ENCODE peak calls at places on chromosomes 6 and 20, in eight cellular contexts. W is NB4, J is GM20000, D is BJ, V is fibroblast of lung, F is neural crest cell, E is choroid plexus epithelial cell, T is WERI-Rb-1. R is an unnamed sample.

GRCh38 chr6:67292169-67292568 is 1342.9 kb upstream of the ADGRB3 start:
- DNase-seq in W (no peak), J (no peak), D (no peak), V (no peak), F (no peak), E (no peak), T (no peak), R (no peak)

GRCh38 chr6:1836690-1837089 is 227.0 kb downstream of the FOXC1 start:
- DNase-seq in W (no peak), J (no peak), D (no peak), V (no peak), F (no peak), E (no peak), T (no peak), R (no peak)

GRCh38 chr6:6057442-6058053 is 50.8 kb upstream of the NRN1 start:
- DNase-seq in W (peak; percentile 72), J (peak; percentile 65), D (no peak), V (peak; percentile 21), F (no peak), E (peak; percentile 43), T (peak; percentile 50), R (no peak)

GRCh38 chr6:48835421-48835958 is 627.6 kb downstream of the MMUT start:
- DNase-seq in W (peak; percentile 9), J (no peak), D (no peak), V (peak; percentile 62), F (no peak), E (peak; percentile 61), T (no peak), R (no peak)

GRCh38 chr6:63904844-63905243 is 269.2 kb downstream of the PHF3 start:
- DNase-seq in W (peak; percentile 10), J (no peak), D (peak; percentile 4), V (peak; percentile 66), F (no peak), E (peak; percentile 77), T (no peak), R (no peak)

GRCh38 chr6:8131265-8131897 is 29.0 kb upstream of the EEF1E1 start:
- DNase-seq in W (peak; percentile 72), J (peak; percentile 36), D (no peak), V (peak; percentile 74), F (peak; percentile 72), E (peak; percentile 84), T (peak; percentile 73), R (peak; percentile 56)

GRCh38 chr6:133774356-133774755 is 114.6 kb upstream of the TCF21 start:
- DNase-seq in W (peak; percentile 24), J (no peak), D (no peak), V (peak; percentile 37), F (no peak), E (peak; percentile 65), T (no peak), R (no peak)

GRCh38 chr20:56974499-56975250 is 291.8 kb downstream of the BMP7 start:
- DNase-seq in W (peak; percentile 90), J (peak; percentile 25), D (peak; percentile 15), V (peak; percentile 45), F (peak; percentile 70), E (peak; percentile 80), T (peak; percentile 46), R (peak; percentile 81)

GRCh38 chr6:64505312-64505711 is 869.7 kb downstream of the PHF3 start:
- DNase-seq in W (peak; percentile 56), J (peak; percentile 6), D (no peak), V (peak; percentile 8), F (peak; percentile 24), E (no peak), T (peak; percentile 43), R (peak; percentile 70)

GRCh38 chr6:113833537-113833936 is 23.6 kb upstream of the MARCKS start:
- DNase-seq in W (no peak), J (no peak), D (no peak), V (peak; percentile 26), F (no peak), E (peak; percentile 33), T (no peak), R (no peak)

GRCh38 chr20:21048841-21049273 is 57.3 kb downstream of the LINC00237 start:
- DNase-seq in W (peak; percentile 42), J (peak; percentile 65), D (no peak), V (no peak), F (peak; percentile 33), E (peak; percentile 1), T (peak; percentile 46), R (peak; percentile 46)

GRCh38 chr6:4612636-4613171 is 163.5 kb upstream of the CDYL start:
- DNase-seq in W (no peak), J (no peak), D (no peak), V (peak; percentile 36), F (no peak), E (no peak), T (no peak), R (no peak)

GRCh38 chr6:56866917-56867522 is 87.9 kb upstream of the BEND6 start:
- DNase-seq in W (no peak), J (no peak), D (no peak), V (peak; percentile 58), F (no peak), E (peak; percentile 53), T (no peak), R (no peak)

DNA sequence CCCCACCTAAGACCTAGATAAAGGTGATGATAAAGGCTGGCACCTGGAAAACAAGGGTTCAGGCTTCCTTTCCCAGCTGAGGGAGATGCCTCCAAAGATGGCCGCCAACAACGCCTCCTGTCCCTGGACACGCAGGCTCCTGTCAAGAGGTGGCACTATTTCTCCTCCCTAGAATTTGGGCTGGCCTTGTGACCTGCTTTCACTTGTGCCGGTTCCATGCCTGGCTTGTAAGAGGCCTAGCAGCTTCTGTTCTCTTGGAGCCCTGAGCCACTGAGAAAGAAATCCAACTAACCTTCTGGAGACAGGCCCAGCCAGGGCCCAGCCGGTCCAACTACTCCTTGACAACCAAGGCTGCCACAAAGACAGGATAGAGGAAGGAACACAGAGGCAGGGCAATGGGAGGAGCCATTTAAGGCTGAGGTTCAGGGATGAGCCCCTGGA is 60.2 kb upstream of the RALY start:
- DNase-seq in W (peak; percentile 81), J (peak; percentile 66), D (no peak), V (peak; percentile 73), F (peak; percentile 35), E (peak; percentile 64), T (peak; percentile 54), R (peak; percentile 38)
- TF ChIP-seq CTCF in W (peak; percentile 79), J (peak; percentile 30), D (peak; percentile 49), V (peak; percentile 62), F (peak; percentile 50), E (peak; percentile 62), T (peak; percentile 59), R (no peak)

DNA sequence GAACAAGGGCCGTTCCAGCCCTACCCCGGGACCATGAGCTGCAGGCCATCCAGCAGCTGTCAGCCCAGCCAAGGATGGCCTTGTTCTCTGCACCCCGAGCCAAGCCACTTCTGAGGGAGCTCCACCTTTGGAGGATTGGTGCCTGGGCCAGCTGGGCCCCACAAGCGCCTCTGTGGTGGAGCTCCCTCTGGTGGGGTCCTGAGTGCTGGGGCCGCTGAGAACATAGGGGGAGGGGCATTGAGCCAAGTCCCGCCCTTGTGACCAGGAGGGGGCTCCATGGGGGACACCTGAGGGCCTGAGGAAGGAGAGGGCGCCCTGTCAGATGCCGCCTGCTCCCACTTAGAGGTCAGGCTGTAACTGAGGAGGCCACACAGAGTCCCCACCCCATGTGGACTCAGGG is 43.2 kb downstream of the YTHDF1 start:
- DNase-seq in W (peak; percentile 38), J (peak; percentile 57), D (no peak), V (no peak), F (no peak), E (no peak), T (peak; percentile 83), R (no peak)
- TF ChIP-seq CTCF in W (peak; percentile 3), J (no peak), D (no peak), V (no peak), F (no peak), E (peak; percentile 33), T (peak; percentile 83), R (no peak)

DNA sequence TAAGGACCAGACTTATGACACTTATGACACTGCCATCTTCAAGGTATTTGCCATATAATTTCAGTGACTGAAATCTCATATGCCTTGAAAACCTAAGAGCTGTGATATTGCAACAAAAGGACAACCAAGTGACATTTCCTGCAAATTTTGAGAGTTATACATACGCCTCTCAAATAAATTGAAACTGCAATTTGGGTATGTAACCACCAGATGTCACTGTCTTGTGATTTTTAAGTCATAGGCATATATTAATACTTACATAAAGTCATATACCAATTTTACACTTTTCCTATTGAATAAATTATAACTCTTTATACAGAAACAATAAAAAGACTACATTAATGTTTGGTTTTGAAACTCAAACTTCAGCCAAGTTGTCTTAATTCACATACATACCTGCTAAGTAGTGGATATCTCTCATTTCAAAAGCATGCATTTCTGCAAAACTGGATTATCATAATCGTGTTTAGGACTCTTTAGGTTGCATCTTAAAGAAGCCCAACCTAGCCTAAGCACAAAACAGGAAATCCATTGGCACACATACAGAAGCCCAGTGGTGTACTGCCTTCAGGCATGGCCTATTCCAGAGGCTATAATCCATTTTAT is 180.2 kb downstream of the PACRG start:
- DNase-seq in W (peak; percentile 67), J (no peak), D (no peak), V (peak; percentile 86), F (no peak), E (peak; percentile 76), T (no peak), R (no peak)
- TF ChIP-seq CTCF in W (peak; percentile 43), J (no peak), D (peak; percentile 39), V (peak; percentile 60), F (peak; percentile 70), E (peak; percentile 57), T (no peak), R (peak; percentile 75)

GRCh38 chr6:93453956-93454355 is 34.6 kb upstream of the EPHA7 start:
- DNase-seq in W (no peak), J (peak; percentile 29), D (no peak), V (no peak), F (no peak), E (no peak), T (no peak), R (no peak)

GRCh38 chr6:93454533-93454932 is 35.2 kb upstream of the EPHA7 start:
- DNase-seq in W (no peak), J (no peak), D (no peak), V (no peak), F (no peak), E (no peak), T (no peak), R (no peak)
- TF ChIP-seq CTCF in W (no peak), J (no peak), D (no peak), V (no peak), F (no peak), E (no peak), T (peak; percentile 5), R (no peak)

DNA sequence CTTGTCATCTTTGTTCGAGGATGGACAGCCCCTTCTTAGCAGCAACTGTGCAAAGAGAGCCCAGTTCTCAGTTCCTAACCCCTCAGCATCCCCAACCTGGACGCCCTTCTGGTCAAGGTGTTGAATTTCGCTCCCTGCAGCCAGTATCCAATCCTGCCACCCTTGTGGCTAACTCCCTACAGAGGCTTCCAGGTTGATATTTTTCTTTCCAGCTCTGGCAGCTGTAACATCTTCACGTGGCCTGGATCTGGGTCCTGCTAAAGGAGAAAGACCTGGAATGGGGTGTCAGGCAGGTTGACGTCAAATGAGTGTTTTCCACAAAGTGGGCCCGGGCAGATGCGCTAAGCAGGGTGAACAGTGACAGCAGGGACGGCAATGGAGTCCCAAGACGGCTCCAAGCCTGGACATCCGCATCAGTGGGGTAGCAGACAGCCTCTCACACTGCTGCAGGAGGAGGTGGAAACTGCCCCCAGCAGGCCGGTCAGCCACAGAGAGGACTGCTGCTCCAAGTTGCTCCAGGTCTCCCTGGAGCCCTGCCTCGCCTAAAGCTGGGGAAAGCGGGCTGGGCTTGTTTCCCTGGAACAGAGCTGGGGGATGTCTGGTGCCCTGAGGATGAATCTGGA is 1.0 kb upstream of the YTHDF1 start:
- DNase-seq in W (no peak), J (no peak), D (no peak), V (no peak), F (no peak), E (no peak), T (no peak), R (peak; percentile 43)
- TF ChIP-seq CTCF in W (no peak), J (no peak), D (no peak), V (no peak), F (no peak), E (no peak), T (no peak), R (no peak)

R was measured in glutamatergic neuron.